ENCODE peak calls at places on chromosomes 16 and 17, in four cellular contexts. M is HepG2, Z is GM12878, G is SK-N-SH. V is an unnamed sample.

GRCh38 chr17:5819396-5819795 is 235.1 kb upstream of the NLRP1 start:
- DNase-seq in M (no peak), Z (no peak), G (no peak), V (no peak)

GRCh38 chr17:10792156-10792555 is 11.7 kb downstream of the TMEM238L start:
- DNase-seq in M (no peak), Z (no peak), G (no peak), V (peak)

GRCh38 chr17:74523308-74523707 is 8.0 kb downstream of the CD300LB start:
- DNase-seq in M (no peak), Z (no peak), G (no peak), V (no peak)

GRCh38 chr17:33291248-33292183 is 1.6 kb downstream of the ASIC2 start:
- DNase-seq in M (no peak), Z (no peak), G (peak), V (no peak)

GRCh38 chr16:7148606-7149005 is 184.0 kb upstream of the RBFOX1 start:
- DNase-seq in M (no peak), Z (no peak), G (no peak), V (no peak)

GRCh38 chr17:2814049-2814448 is 17.8 kb downstream of the RAP1GAP2 start:
- DNase-seq in M (no peak), Z (no peak), G (no peak), V (no peak)

GRCh38 chr17:20206591-20206990 is 197.4 kb downstream of the SPECC1 start:
- DNase-seq in M (no peak), Z (no peak), G (no peak), V (no peak)

GRCh38 chr17:1673041-1673790 is 11.5 kb downstream of the PRPF8 start:
- DNase-seq in M (no peak), Z (no peak), G (no peak), V (no peak)

GRCh38 chr17:16013943-16014407 is 14.4 kb downstream of the TTC19 start:
- DNase-seq in M (peak), Z (no peak), G (peak), V (no peak)

GRCh38 chr16:28623172-28623711 is 13.4 kb upstream of the SULT1A1 start:
- DNase-seq in M (no peak), Z (no peak), G (no peak), V (no peak)

GRCh38 chr17:81687770-81688541 is 4.1 kb downstream of the HGS start:
- DNase-seq in M (no peak), Z (no peak), G (peak), V (no peak)

GRCh38 chr16:82368041-82368440 is 198.0 kb upstream of the MPHOSPH6 start:
- DNase-seq in M (peak), Z (no peak), G (peak), V (peak)

GRCh38 chr17:59767176-59767575 is 59.7 kb downstream of the VMP1 start:
- DNase-seq in M (no peak), Z (no peak), G (no peak), V (no peak)

GRCh38 chr17:71505981-71506380 is 614.8 kb upstream of the SOX9 start:
- DNase-seq in M (no peak), Z (no peak), G (no peak), V (no peak)

GRCh38 chr16:4795181-4795827 is at the start of gene SMIM22:
- DNase-seq in M (no peak), Z (no peak), G (peak), V (no peak)

GRCh38 chr16:23571895-23572294 is 14.4 kb downstream of the UBFD1 start:
- DNase-seq in M (no peak), Z (no peak), G (no peak), V (no peak)

GRCh38 chr16:69494993-69495392 is 70.6 kb downstream of the CYB5B start:
- DNase-seq in M (peak), Z (no peak), G (no peak), V (peak)

GRCh38 chr17:66491213-66491612 is 188.8 kb downstream of the PRKCA start:
- DNase-seq in M (no peak), Z (no peak), G (no peak), V (no peak)

GRCh38 chr16:9134739-9135138 is 43.3 kb downstream of the HAPSTR1 start:
- DNase-seq in M (peak), Z (no peak), G (peak), V (peak)

GRCh38 chr16:3045758-3046505 is 429 bp upstream of the MMP25 start:
- DNase-seq in M (no peak), Z (no peak), G (peak), V (peak)

GRCh38 chr17:72602517-72603345 is 481.9 kb downstream of the SOX9 start:
- DNase-seq in M (no peak), Z (no peak), G (no peak), V (no peak)

GRCh38 chr16:70682239-70683145 is 3.4 kb downstream of the MTSS2 start:
- DNase-seq in M (peak), Z (no peak), G (no peak), V (no peak)

GRCh38 chr17:77140878-77141767 is at the start of gene SEC14L1:
- DNase-seq in M (peak), Z (no peak), G (peak), V (peak)

GRCh38 chr17:61455754-61456681 is 3.8 kb downstream of the TBX4 start:
- DNase-seq in M (no peak), Z (no peak), G (no peak), V (no peak)

GRCh38 chr17:28499366-28499668 is 6.8 kb upstream of the FOXN1 start:
- DNase-seq in M (no peak), Z (no peak), G (no peak), V (no peak)

GRCh38 chr17:70604854-70605253 is 435.5 kb downstream of the KCNJ2 start:
- DNase-seq in M (no peak), Z (no peak), G (no peak), V (no peak)

GRCh38 chr17:66347661-66348604 is 45.5 kb downstream of the PRKCA start:
- DNase-seq in M (peak), Z (no peak), G (no peak), V (no peak)

GRCh38 chr17:50096092-50096491 is 941 bp downstream of the PDK2 start:
- DNase-seq in M (no peak), Z (no peak), G (no peak), V (no peak)

GRCh38 chr17:74464730-74465377 is 1.6 kb upstream of the CD300A start:
- DNase-seq in M (no peak), Z (no peak), G (no peak), V (no peak)

GRCh38 chr17:68301438-68301959 is 10.2 kb downstream of the ARSG start:
- DNase-seq in M (no peak), Z (no peak), G (no peak), V (no peak)

GRCh38 chr16:81649561-81649960 is 129.5 kb upstream of the PLCG2 start:
- DNase-seq in M (no peak), Z (no peak), G (no peak), V (no peak)

GRCh38 chr16:86884256-86884655 is 305.9 kb downstream of the FOXL1 start:
- DNase-seq in M (no peak), Z (no peak), G (no peak), V (no peak)
- TF ChIP-seq NFIC in M (no peak), Z (no peak), G (no peak), V (no peak)

GRCh38 chr17:4602041-4602440 is 17.7 kb downstream of the SMTNL2 start:
- DNase-seq in M (no peak), Z (no peak), G (no peak), V (no peak)
- TF ChIP-seq NFIC in M (no peak), Z (no peak), G (no peak), V (no peak)

DNA sequence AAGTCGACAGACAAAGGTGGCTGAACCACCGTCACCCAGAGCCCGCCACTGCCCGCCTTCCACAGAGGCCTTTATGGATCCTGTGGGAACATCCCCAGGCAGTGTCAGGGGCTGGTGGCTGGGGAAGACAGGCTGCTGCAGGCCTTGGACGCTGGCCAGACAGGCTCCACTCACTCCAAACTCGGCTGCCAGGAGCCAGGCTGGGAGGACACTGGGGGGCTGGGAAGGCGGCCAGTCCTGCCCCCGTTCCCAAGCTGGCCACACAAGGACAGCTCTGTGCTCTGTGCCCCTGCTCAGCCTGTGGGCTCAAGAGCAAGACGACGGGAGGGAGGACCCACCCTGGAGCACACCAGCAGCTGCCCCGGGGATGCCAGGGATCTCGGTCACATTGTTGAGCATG is 7.6 kb upstream of the LCAT start:
- DNase-seq in M (no peak), Z (no peak), G (no peak), V (no peak)
- TF ChIP-seq NFIC in M (no peak), Z (no peak), G (no peak), V (no peak)

DNA sequence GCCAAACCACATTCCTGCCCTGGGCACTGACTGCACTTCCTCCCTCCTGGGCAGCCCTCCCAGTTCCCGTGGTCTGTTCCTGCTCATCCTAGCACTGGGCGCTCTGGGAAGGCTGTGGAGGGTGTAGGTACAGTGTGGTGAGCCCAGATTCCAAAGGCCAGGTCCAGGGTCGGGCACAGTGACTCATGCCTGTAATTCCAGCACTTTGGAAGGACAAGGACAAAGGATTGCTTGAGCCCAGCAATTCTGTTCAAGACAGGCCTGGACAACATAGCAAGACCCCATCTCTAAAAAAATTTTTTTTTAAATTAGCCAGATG is 30.6 kb downstream of the C16orf74 start:
- DNase-seq in M (peak), Z (no peak), G (no peak), V (no peak)
- TF ChIP-seq NFIC in M (no peak), Z (no peak), G (peak), V (no peak)

V was measured in K562.